ENCODE peak calls at places on chromosomes 3 and 15, in five cellular contexts. H is NB4, F is astrocyte of the spinal cord, V is HepG2, L is HFF-Myc. B is an unnamed sample.

GRCh38 chr3:38644662-38645053 is 4.8 kb downstream of the SCN5A start:
- DNase-seq in H (no peak), F (no peak), V (no peak), L (no peak), B (no peak)

GRCh38 chr3:12221663-12222062 is 63.0 kb upstream of the TIMP4 start:
- DNase-seq in H (no peak), F (no peak), V (peak; percentile 68), L (no peak), B (no peak)

GRCh38 chr15:41805711-41806110 is 22.2 kb upstream of the JMJD7 start:
- DNase-seq in H (no peak), F (no peak), V (no peak), L (no peak), B (no peak)

GRCh38 chr3:119831941-119832371 is 50.1 kb downstream of the NR1I2 start:
- DNase-seq in H (no peak), F (peak; percentile 78), V (no peak), L (no peak), B (no peak)

GRCh38 chr3:72896996-72897757 is 9.3 kb downstream of the GXYLT2 start:
- DNase-seq in H (no peak), F (peak; percentile 29), V (no peak), L (no peak), B (peak; percentile 20)

GRCh38 chr3:2477635-2478034 is 379.0 kb downstream of the CNTN4 start:
- DNase-seq in H (no peak), F (no peak), V (no peak), L (no peak), B (no peak)

GRCh38 chr3:54999801-55000200 is 71.9 kb upstream of the LRTM1 start:
- DNase-seq in H (no peak), F (no peak), V (no peak), L (no peak), B (no peak)

GRCh38 chr3:10770981-10771380 is 45.0 kb upstream of the SLC6A11 start:
- DNase-seq in H (no peak), F (no peak), V (no peak), L (no peak), B (no peak)

GRCh38 chr3:35633332-35634124 is 5.8 kb upstream of the ARPP21 start:
- DNase-seq in H (no peak), F (peak; percentile 46), V (no peak), L (no peak), B (no peak)

GRCh38 chr3:52237659-52238172 is 1.2 kb downstream of the TWF2 start:
- DNase-seq in H (peak; percentile 77), F (peak; percentile 92), V (no peak), L (peak; percentile 67), B (peak; percentile 46)

GRCh38 chr3:44963571-44964325 is 12.2 kb downstream of the ZDHHC3 start:
- DNase-seq in H (peak; percentile 68), F (no peak), V (no peak), L (no peak), B (no peak)

GRCh38 chr15:54504695-54505094 is 526.5 kb downstream of the UNC13C start:
- DNase-seq in H (no peak), F (no peak), V (no peak), L (no peak), B (no peak)

GRCh38 chr3:47266709-47267489 is 15.7 kb downstream of the KIF9 start:
- DNase-seq in H (peak; percentile 96), F (peak; percentile 92), V (peak; percentile 80), L (peak; percentile 98), B (peak; percentile 77)

GRCh38 chr3:168094877-168095610 is 680 bp downstream of the GOLIM4 start:
- DNase-seq in H (peak; percentile 84), F (peak; percentile 72), V (peak; percentile 75), L (peak; percentile 48), B (no peak)

GRCh38 chr3:180913582-180914404 is 1.3 kb downstream of the FXR1 start:
- DNase-seq in H (no peak), F (no peak), V (no peak), L (peak; percentile 7), B (no peak)

GRCh38 chr15:46450112-46450809 is 815.4 kb downstream of the SQOR start:
- DNase-seq in H (no peak), F (no peak), V (peak; percentile 71), L (no peak), B (no peak)
- TF ChIP-seq CTCF in H (no peak), F (no peak), V (no peak), L (no peak), B (no peak)

GRCh38 chr15:47715856-47716445 is 1.4 kb upstream of the SEMA6D start:
- DNase-seq in H (no peak), F (peak; percentile 47), V (no peak), L (no peak), B (no peak)

GRCh38 chr15:47719730-47720129 is 2.4 kb downstream of the SEMA6D start:
- DNase-seq in H (no peak), F (no peak), V (no peak), L (no peak), B (no peak)

GRCh38 chr15:47718474-47719440 is 1.5 kb downstream of the SEMA6D start:
- DNase-seq in H (no peak), F (peak; percentile 35), V (no peak), L (no peak), B (no peak)

GRCh38 chr15:47717036-47717611 is at the start of gene SEMA6D:
- DNase-seq in H (no peak), F (peak; percentile 83), V (peak; percentile 4), L (peak; percentile 36), B (peak; percentile 25)

DNA sequence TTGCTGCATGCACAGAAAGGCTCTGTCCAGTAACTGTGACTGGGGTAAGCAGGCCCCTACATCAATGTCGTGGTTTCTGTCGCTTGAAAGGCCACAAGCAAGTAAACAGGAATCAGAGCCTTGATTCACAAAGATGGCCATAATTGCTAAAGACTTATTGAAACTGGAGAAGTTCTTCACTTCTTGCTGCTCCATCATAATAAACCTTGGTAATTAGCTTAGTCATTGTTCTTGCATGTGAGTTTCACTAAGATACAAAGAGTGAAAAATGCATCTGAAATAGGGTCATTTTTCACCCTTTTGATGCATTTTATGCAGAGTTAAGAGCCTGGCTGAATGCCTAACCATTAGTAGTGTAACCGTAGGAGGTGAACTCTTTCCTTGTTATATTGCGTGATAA is 3.2 kb downstream of the SEMA6D start:
- DNase-seq in H (no peak), F (no peak), V (no peak), L (no peak), B (no peak)
- H3K4me3 ChIP-seq in H (no peak overlapping the region), F (no peak overlapping the region), V (no peak overlapping the region), L (no peak overlapping the region), B (no peak overlapping the region)

GRCh38 chr3:77086408-77086807 is 46.5 kb downstream of the ROBO2 start:
- DNase-seq in H (no peak), F (no peak), V (no peak), L (no peak), B (no peak)
- TF ChIP-seq CTCF in H (no peak), F (no peak), V (no peak), L (no peak), B (no peak)

DNA sequence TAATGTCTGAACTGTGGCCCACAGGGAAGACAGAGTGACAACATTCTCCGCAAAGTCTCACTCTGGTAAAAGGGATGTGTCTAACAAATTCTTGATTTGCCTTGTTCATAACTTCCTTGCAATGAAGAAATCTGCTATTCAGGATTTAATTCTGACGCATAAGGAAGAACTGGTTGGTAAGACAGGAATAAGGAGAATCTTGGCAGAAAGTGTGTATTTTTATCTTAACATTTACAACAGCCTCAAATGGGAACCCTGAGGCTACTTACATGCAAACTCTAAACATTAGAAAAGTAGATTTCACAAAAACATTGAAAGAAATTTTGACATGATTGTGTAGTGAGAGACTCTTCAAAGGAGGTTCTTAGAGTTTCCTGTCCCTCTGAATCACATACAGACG is 10.8 kb upstream of the PLD1 start:
- DNase-seq in H (no peak), F (no peak), V (no peak), L (no peak), B (no peak)
- H3K4me3 ChIP-seq in H (no peak overlapping the region), F (no peak overlapping the region), V (no peak overlapping the region), L (no peak overlapping the region), B (no peak overlapping the region)

GRCh38 chr3:85801955-85802354 is 843.2 kb downstream of the CADM2 start:
- DNase-seq in H (peak; percentile 10), F (no peak), V (peak; percentile 20), L (no peak), B (no peak)
- TF ChIP-seq CTCF in H (no peak), F (peak; percentile 43), V (peak; percentile 26), L (no peak), B (no peak)

GRCh38 chr3:172708905-172709775 is 1.7 kb downstream of the NCEH1 start:
- DNase-seq in H (no peak), F (no peak), V (no peak), L (no peak), B (no peak)
- H3K4me3 ChIP-seq in H (peak overlapping the region; percentile 98), F (peak overlapping the region; percentile 65), V (peak overlapping the region; percentile 86), L (peak overlapping the region; percentile 65), B (peak overlapping the region; percentile 94)